ENCODE peak calls at places on chromosomes 5 and 9, in six cellular contexts. V is keratinocyte; H is PC-3; F is endothelial cell of umbilical vein; P is AG09309; Z is CD8-positive, alpha-beta T cell. O is an unnamed sample.

GRCh38 chr9:38690574-38690973 is 29.4 kb downstream of the FAM240B start:
- DNase-seq in V (no peak), H (no peak), F (no peak), P (no peak), Z (no peak), O (no peak)

GRCh38 chr9:12790026-12790425 is 15.2 kb downstream of the LURAP1L start:
- DNase-seq in V (no peak), H (no peak), F (no peak), P (no peak), Z (no peak), O (no peak)

GRCh38 chr9:967436-967835 is 9.0 kb upstream of the DMRT3 start:
- DNase-seq in V (no peak), H (no peak), F (no peak), P (no peak), Z (no peak), O (no peak)

GRCh38 chr5:112682621-112683061 is 55.0 kb upstream of the APC start:
- DNase-seq in V (no peak), H (peak), F (no peak), P (no peak), Z (no peak), O (no peak)

GRCh38 chr9:136268318-136268717 is 22.7 kb upstream of the QSOX2 start:
- DNase-seq in V (no peak), H (no peak), F (no peak), P (no peak), Z (no peak), O (no peak)

GRCh38 chr9:101311759-101312420 is 72.9 kb downstream of the BAAT start:
- DNase-seq in V (peak), H (peak), F (peak), P (peak), Z (no peak), O (no peak)

GRCh38 chr5:124053340-124053739 is 541.4 kb downstream of the CSNK1G3 start:
- DNase-seq in V (no peak), H (no peak), F (no peak), P (no peak), Z (no peak), O (no peak)

GRCh38 chr9:98192503-98193335 is at the start of gene CORO2A:
- DNase-seq in V (peak), H (peak), F (peak), P (no peak), Z (peak), O (peak)

GRCh38 chr9:68898781-68899439 is 115.0 kb downstream of the PRKACG start:
- DNase-seq in V (no peak), H (no peak), F (no peak), P (no peak), Z (no peak), O (no peak)

GRCh38 chr5:145743396-145744061 is 91.6 kb downstream of the PRELID2 start:
- DNase-seq in V (no peak), H (no peak), F (no peak), P (no peak), Z (no peak), O (no peak)

GRCh38 chr5:134845335-134845851 is 375 bp upstream of the C5orf24 start:
- DNase-seq in V (no peak), H (no peak), F (no peak), P (no peak), Z (no peak), O (no peak)

GRCh38 chr5:95392593-95393182 is 1.5 kb downstream of the FAM81B start:
- DNase-seq in V (no peak), H (peak), F (peak), P (no peak), Z (no peak), O (no peak)

GRCh38 chr9:106941901-106942300 is 78.9 kb downstream of the ZNF462 start:
- DNase-seq in V (no peak), H (no peak), F (no peak), P (no peak), Z (no peak), O (no peak)

GRCh38 chr5:29885595-29885994 is 1307.9 kb upstream of the CDH6 start:
- DNase-seq in V (no peak), H (no peak), F (no peak), P (no peak), Z (no peak), O (no peak)

GRCh38 chr9:78196258-78196657 is 39.6 kb upstream of the CEP78 start:
- DNase-seq in V (no peak), H (no peak), F (no peak), P (no peak), Z (no peak), O (no peak)

GRCh38 chr9:33184947-33185346 is 17.8 kb upstream of the B4GALT1 start:
- DNase-seq in V (no peak), H (peak), F (no peak), P (no peak), Z (no peak), O (no peak)

GRCh38 chr5:81971086-81971693 is 633 bp upstream of the ATG10 start:
- DNase-seq in V (no peak), H (no peak), F (no peak), P (no peak), Z (no peak), O (no peak)

GRCh38 chr5:140246378-140247122 is 56.4 kb downstream of the PFDN1 start:
- DNase-seq in V (no peak), H (peak), F (peak), P (peak), Z (no peak), O (no peak)

GRCh38 chr5:60267907-60268306 is 374.4 kb upstream of the PDE4D start:
- DNase-seq in V (no peak), H (no peak), F (no peak), P (no peak), Z (no peak), O (no peak)
- TF ChIP-seq CTCF in V (no peak), H (no peak), F (no peak), P (no peak), Z (no peak), O (no peak)

GRCh38 chr9:83334320-83334719 is 203.9 kb downstream of the FRMD3 start:
- DNase-seq in V (no peak), H (peak), F (peak), P (peak), Z (peak), O (peak)
- TF ChIP-seq CTCF in V (peak), H (peak), F (peak), P (peak), Z (peak), O (peak)

GRCh38 chr9:114185570-114185969 is 30.2 kb downstream of the COL27A1 start:
- DNase-seq in V (no peak), H (no peak), F (no peak), P (no peak), Z (no peak), O (no peak)
- TF ChIP-seq CTCF in V (no peak), H (no peak), F (no peak), P (no peak), Z (no peak), O (no peak)

GRCh38 chr5:40755093-40755406 is 711 bp downstream of the TTC33 start:
- DNase-seq in V (peak), H (peak), F (peak), P (peak), Z (peak), O (no peak)
- TF ChIP-seq CTCF in V (peak), H (peak), F (peak), P (peak), Z (peak), O (no peak)

DNA sequence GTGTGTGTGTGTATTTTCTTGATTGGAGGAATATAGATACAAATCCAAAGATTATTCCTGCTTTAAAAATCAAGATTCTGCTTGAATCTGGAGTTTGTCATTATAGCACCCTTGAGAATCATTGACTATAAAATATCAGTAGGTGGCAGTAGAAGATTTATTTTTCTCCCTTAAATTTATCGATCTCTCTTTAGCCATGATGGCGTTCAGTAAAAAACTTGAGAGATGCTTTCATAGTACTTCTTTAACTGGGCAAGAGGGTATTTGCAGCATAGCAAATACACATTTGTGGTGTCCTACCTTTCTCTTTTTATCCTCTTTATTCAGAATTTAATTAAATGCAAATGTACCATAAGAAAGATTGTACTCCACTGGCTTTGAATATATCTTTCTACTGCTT is 307.7 kb downstream of the ADGRV1 start:
- DNase-seq in V (no peak), H (peak), F (peak), P (peak), Z (no peak), O (no peak)
- TF ChIP-seq CTCF in V (no peak), H (peak), F (peak), P (peak), Z (peak), O (peak)

GRCh38 chr5:93150311-93151012 is 430.6 kb downstream of the NR2F1-AS1 start:
- DNase-seq in V (no peak), H (peak), F (no peak), P (no peak), Z (no peak), O (no peak)
- TF ChIP-seq CTCF in V (no peak), H (no peak), F (no peak), P (no peak), Z (no peak), O (no peak)

DNA sequence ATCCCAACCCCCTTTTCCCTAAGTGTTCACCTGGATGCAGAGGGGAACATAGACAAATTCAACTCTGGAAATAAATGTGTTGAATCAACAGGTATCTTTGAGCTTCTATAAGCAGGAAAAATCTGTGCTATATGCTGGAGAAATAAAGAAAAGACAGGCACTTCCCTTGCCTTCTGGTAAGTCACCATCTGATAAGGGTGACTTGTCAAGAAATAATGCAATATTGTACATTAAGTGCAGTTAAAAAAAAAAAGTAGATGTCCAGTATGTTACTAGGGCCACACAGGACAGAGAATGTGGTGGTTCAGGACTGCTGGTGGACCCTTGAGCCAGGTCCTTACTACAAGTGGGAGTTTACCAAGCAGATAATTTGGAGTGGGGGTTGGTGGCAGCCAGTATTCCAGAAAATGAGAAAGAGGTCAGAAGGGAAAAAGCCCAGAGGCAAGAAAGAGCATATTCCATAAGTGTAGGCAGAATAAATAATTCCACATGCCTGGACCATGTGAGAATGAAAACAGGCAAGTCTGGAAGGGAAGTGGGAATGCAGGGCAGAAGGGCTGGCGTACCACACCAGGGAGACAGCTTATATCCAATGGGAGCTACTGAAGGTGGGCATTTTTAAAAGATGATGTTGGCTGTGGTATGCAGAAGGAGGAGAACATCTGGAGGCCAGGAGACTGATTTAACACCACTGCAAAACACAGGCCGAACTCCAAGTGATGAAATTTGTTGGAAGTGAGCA is 209.9 kb downstream of the SEMA5A start:
- DNase-seq in V (no peak), H (no peak), F (no peak), P (no peak), Z (no peak), O (no peak)
- TF ChIP-seq CTCF in V (no peak), H (no peak), F (no peak), P (no peak), Z (no peak), O (no peak)

GRCh38 chr9:108125541-108125940 is 636.0 kb upstream of the KLF4 start:
- DNase-seq in V (no peak), H (no peak), F (no peak), P (no peak), Z (no peak), O (no peak)
- TF ChIP-seq CTCF in V (peak), H (peak), F (peak), P (peak), Z (no peak), O (no peak)